ENCODE peak calls at places on chromosomes 1 and 21, in seven cellular contexts. E is psoas muscle, L is heart right ventricle, Y is AG10803, H is endothelial cell, N is cardiac fibroblast, R is esophagus squamous epithelium. F is an unnamed sample.

GRCh38 chr21:20276954-20277353 is 721.3 kb upstream of the NCAM2 start:
- DNase-seq in N (no peak), L (no peak), H (no peak), E (no peak), Y (no peak), R (no peak), F (no peak)

GRCh38 chr1:39955547-39956539 is 898 bp downstream of the MFSD2A start:
- DNase-seq in Y (peak; percentile 29), E (no peak), R (no peak), N (peak; percentile 63), H (no peak), L (no peak), F (peak; percentile 63)

GRCh38 chr1:211493865-211494653 is 2.1 kb upstream of the RD3 start:
- DNase-seq in Y (no peak), H (no peak), R (no peak), E (no peak), N (no peak), L (no peak), F (no peak)

GRCh38 chr1:79554620-79555160 is 548.2 kb upstream of the ADGRL4 start:
- DNase-seq in E (no peak), L (no peak), N (no peak), H (no peak), R (no peak), Y (no peak), F (no peak)

GRCh38 chr1:22133928-22134324 is 9.0 kb downstream of the WNT4 start:
- DNase-seq in N (no peak), Y (no peak), E (no peak), H (no peak), R (no peak), L (no peak), F (no peak)

GRCh38 chr1:85371021-85371420 is 93.9 kb downstream of the DDAH1 start:
- DNase-seq in L (no peak), Y (no peak), R (no peak), E (no peak), N (peak; percentile 35), H (no peak), F (no peak)

GRCh38 chr1:13651279-13651678 is 48.7 kb upstream of the PRDM2 start:
- DNase-seq in H (no peak), R (no peak), L (no peak), E (no peak), N (peak; percentile 86), Y (peak; percentile 30), F (no peak)

GRCh38 chr1:185238447-185238846 is 78.6 kb downstream of the IVNS1ABP start:
- DNase-seq in R (no peak), N (peak; percentile 52), H (no peak), L (no peak), Y (peak; percentile 36), E (no peak), F (peak; percentile 14)

GRCh38 chr1:66598670-66599069 is 64.7 kb downstream of the SGIP1 start:
- DNase-seq in Y (peak; percentile 85), L (no peak), N (peak; percentile 91), R (no peak), H (no peak), E (no peak), F (peak; percentile 81)

GRCh38 chr21:39523398-39523797 is 71.6 kb downstream of the SH3BGR start:
- DNase-seq in E (no peak), R (no peak), Y (no peak), L (no peak), N (no peak), H (no peak), F (no peak)

GRCh38 chr1:225886159-225887029 is 2.6 kb downstream of the LEFTY1 start:
- DNase-seq in E (no peak), Y (no peak), H (no peak), R (no peak), L (no peak), N (no peak), F (no peak)

GRCh38 chr1:26697978-26698849 is 2.4 kb downstream of the ARID1A start:
- DNase-seq in E (peak; percentile 37), H (peak; percentile 11), L (peak; percentile 33), N (peak; percentile 97), R (no peak), Y (peak; percentile 97), F (peak; percentile 95)

GRCh38 chr1:91730781-91731732 is 154.9 kb downstream of the TGFBR3 start:
- DNase-seq in R (no peak), Y (peak; percentile 75), H (no peak), L (peak; percentile 33), E (peak; percentile 83), N (peak; percentile 85), F (peak; percentile 63)

GRCh38 chr1:205805082-205805711 is 7.8 kb downstream of the SLC41A1 start:
- DNase-seq in Y (no peak), N (no peak), L (no peak), H (no peak), E (no peak), R (no peak), F (no peak)

GRCh38 chr1:162367073-162367472 is 9.6 kb downstream of the SPATA46 start:
- DNase-seq in L (peak; percentile 26), R (no peak), N (no peak), H (no peak), Y (no peak), E (no peak), F (no peak)

GRCh38 chr1:3066826-3067225 is 2.2 kb upstream of the PRDM16 start:
- DNase-seq in E (no peak), N (no peak), H (no peak), L (no peak), Y (no peak), R (no peak), F (no peak)

GRCh38 chr1:10561955-10562354 is 87.2 kb downstream of the PEX14 start:
- DNase-seq in R (no peak), H (no peak), N (peak; percentile 26), E (no peak), L (no peak), Y (no peak), F (no peak)
- TF ChIP-seq CTCF in R (no peak), H (no peak), N (peak; percentile 33), E (no peak), L (no peak), Y (peak; percentile 4), F (peak; percentile 17)

DNA sequence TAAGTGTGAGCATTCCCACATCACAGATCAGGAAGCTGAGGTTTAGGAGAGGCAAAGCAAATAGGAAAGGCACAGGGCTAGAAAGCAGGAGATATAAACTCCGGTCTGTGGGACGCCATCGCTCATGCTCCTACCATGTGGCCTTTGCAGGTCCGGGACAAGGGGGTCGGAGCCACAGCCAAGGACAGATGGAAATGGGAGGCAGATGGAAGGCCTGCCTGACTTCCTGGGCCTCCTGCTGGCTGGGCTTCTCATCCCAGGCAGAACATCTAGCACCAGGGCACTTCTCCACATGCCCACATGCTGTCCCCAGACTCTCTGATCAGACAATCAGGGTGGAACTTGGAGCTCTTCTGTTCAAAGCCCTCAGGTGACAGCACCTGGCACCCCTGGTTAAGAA is 173.2 kb upstream of the EDN2 start:
- DNase-seq in Y (no peak), N (no peak), L (no peak), H (no peak), E (no peak), R (no peak), F (no peak)
- TF ChIP-seq CTCF in Y (no peak), N (no peak), L (no peak), H (no peak), E (no peak), R (no peak), F (no peak)

GRCh38 chr1:55479970-55480369 is 264.8 kb upstream of the USP24 start:
- DNase-seq in Y (no peak), E (no peak), L (no peak), N (no peak), R (no peak), H (no peak), F (no peak)

GRCh38 chr1:55481634-55482033 is 266.5 kb upstream of the USP24 start:
- DNase-seq in Y (peak; percentile 46), L (no peak), E (no peak), H (no peak), R (no peak), N (no peak), F (no peak)

GRCh38 chr1:55480396-55480795 is 265.2 kb upstream of the USP24 start:
- DNase-seq in N (no peak), Y (no peak), E (no peak), L (no peak), H (no peak), R (no peak), F (no peak)

GRCh38 chr1:55484173-55484572 is 269.0 kb upstream of the USP24 start:
- DNase-seq in R (no peak), H (no peak), N (no peak), E (no peak), L (no peak), Y (peak; percentile 33), F (no peak)

GRCh38 chr1:55483523-55483922 is 268.4 kb upstream of the USP24 start:
- DNase-seq in Y (no peak), H (no peak), L (no peak), R (no peak), N (no peak), E (no peak), F (no peak)
- TF ChIP-seq CTCF in Y (no peak), H (peak; percentile 54), L (no peak), R (no peak), N (no peak), E (no peak), F (no peak)

DNA sequence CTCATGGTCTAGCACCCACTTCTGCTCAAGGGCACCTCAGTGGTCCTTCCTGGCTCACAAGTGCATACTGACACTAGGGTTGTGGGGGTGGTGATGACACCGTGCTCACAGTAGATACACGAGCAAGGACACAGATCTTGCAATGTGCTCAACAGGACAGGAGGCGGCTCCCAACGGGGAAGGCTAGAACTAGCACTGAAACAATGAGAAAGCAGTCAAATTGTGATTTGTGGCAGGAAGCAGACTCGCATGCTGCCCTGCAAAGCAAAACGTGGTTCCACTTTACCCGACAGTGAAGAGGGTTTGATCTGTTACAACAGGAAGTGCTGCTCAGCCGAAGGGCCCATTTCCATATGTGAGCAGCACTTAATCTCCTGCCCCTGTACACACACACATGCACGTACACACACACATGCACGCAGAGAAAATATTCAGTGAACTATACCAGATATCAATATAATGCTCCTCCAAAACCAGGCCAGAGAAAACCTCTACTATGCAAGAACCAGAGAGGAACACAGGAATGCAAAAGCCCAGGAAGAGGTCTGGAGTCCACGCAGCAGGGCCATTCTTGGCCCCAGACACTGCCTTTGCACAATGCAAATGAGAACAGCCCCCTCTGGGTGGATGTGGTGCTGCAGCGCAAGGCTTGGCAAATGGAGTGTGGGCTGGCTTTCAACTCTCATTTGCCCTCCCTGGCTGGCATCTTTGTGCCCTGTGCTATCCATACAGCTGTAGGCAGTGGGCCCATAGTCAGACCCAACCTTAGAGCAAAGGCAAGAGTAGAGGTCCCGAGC is 47.1 kb downstream of the KANK4 start:
- DNase-seq in Y (peak; percentile 51), E (no peak), H (peak; percentile 28), R (no peak), L (no peak), N (no peak), F (no peak)
- TF ChIP-seq CTCF in Y (peak; percentile 13), E (no peak), H (peak; percentile 27), R (no peak), L (no peak), N (no peak), F (no peak)

F was measured in astrocyte of the spinal cord.